ENCODE peak calls at places on chromosomes 12 and 14, in nine cellular contexts. W is stimulated activated CD8-positive, alpha-beta memory T cell treated with anti-CD3 and anti-CD28 coated beads, Interleukin-2, amount 100 ng/mL, for 48 hours; X is SK-MEL-5; L is NCI-H226; Z is GF-D8; E is LoVo; I is activated naive CD4-positive, alpha-beta T cell; G is stromal cell of bone marrow; P is HAP-1. A is an unnamed sample.

GRCh38 chr12:50925342-50925651 is 27.0 kb upstream of the HIGD1C start:
- DNase-seq in P (peak), L (no peak), X (no peak), Z (no peak), E (no peak), G (no peak), W (no peak), I (no peak), A (peak)

GRCh38 chr14:35404246-35404495 is 378 bp downstream of the NFKBIA start:
- DNase-seq in I (no peak), Z (no peak), X (no peak), P (no peak), L (no peak), W (no peak), E (no peak), G (no peak), A (no peak)

GRCh38 chr12:75750950-75751349 is 239.5 kb upstream of the KRR1 start:
- DNase-seq in X (peak), L (no peak), I (no peak), W (no peak), P (no peak), Z (no peak), G (peak), E (no peak), A (no peak)

GRCh38 chr14:99653618-99654017 is 8.7 kb downstream of the HHIPL1 start:
- DNase-seq in X (no peak), W (no peak), G (no peak), Z (no peak), L (no peak), E (no peak), P (no peak), I (no peak), A (no peak)

GRCh38 chr12:122111070-122111750 is 32.7 kb downstream of the MLXIP start:
- DNase-seq in P (no peak), G (no peak), W (no peak), E (peak), Z (no peak), I (no peak), L (peak), X (no peak), A (no peak)

GRCh38 chr12:81075539-81075938 is 2.3 kb upstream of the ACSS3 start:
- DNase-seq in X (no peak), E (no peak), I (no peak), G (no peak), L (no peak), P (no peak), W (no peak), Z (no peak), A (no peak)

GRCh38 chr14:74652541-74652940 is 40.5 kb upstream of the LTBP2 start:
- DNase-seq in W (no peak), I (no peak), Z (no peak), E (no peak), P (no peak), G (no peak), X (no peak), L (peak), A (no peak)

GRCh38 chr14:58059121-58059520 is 92.9 kb downstream of the ARMH4 start:
- DNase-seq in E (no peak), P (no peak), W (no peak), I (no peak), L (no peak), Z (no peak), X (no peak), G (no peak), A (no peak)

GRCh38 chr12:12070674-12071661 is at the start of gene BCL2L14:
- DNase-seq in E (peak), X (no peak), W (no peak), P (no peak), G (no peak), Z (no peak), I (no peak), L (no peak), A (no peak)

GRCh38 chr12:124745891-124746570 is 117.6 kb downstream of the SCARB1 start:
- DNase-seq in W (no peak), I (no peak), E (peak), G (peak), P (peak), L (peak), X (peak), Z (peak), A (peak)